ENCODE peak calls at places on chromosomes 6 and 20, in ten cellular contexts. W is thyroid gland, Y is aorta, V is SK-N-SH, P is mammary epithelial cell, H is heart right ventricle, L is spleen, B is adrenal gland, Z is tibial nerve, S is endothelial cell of umbilical vein. J is an unnamed sample. For H3K4me1 and H3K9me3, the result is how much of the 10 kb centered on the place peaks cover.

GRCh38 chr20:41617059-41617921 is 887 bp downstream of the CHD6 start:
- DNase-seq in W (peak), Y (peak), V (peak), P (peak), H (peak), L (peak), B (peak), Z (peak), S (peak), J (peak)

GRCh38 chr6:2715737-2716136 is 35.0 kb downstream of the MYLK4 start:
- DNase-seq in W (no peak), Y (no peak), V (no peak), P (no peak), H (no peak), L (no peak), B (no peak), Z (no peak), S (no peak), J (peak)

GRCh38 chr20:32610897-32611218 is 25.7 kb upstream of the NOL4L start:
- DNase-seq in W (no peak), Y (no peak), V (no peak), P (no peak), H (no peak), L (no peak), B (no peak), Z (no peak), S (no peak), J (no peak)

GRCh38 chr6:36984581-36985383 is 1.2 kb downstream of the MTCH1 start:
- DNase-seq in W (peak), Y (peak), V (peak), P (peak), H (no peak), L (no peak), B (peak), Z (peak), S (peak), J (no peak)

GRCh38 chr20:51679254-51679921 is 88.8 kb downstream of the ATP9A start:
- DNase-seq in W (no peak), Y (no peak), V (no peak), P (no peak), H (no peak), L (no peak), B (no peak), Z (no peak), S (no peak), J (no peak)

GRCh38 chr6:37182736-37183590 is 13.0 kb downstream of the PIM1 start:
- DNase-seq in W (no peak), Y (no peak), V (no peak), P (no peak), H (no peak), L (peak), B (no peak), Z (no peak), S (no peak), J (peak)

GRCh38 chr20:18679020-18679419 is 91.2 kb downstream of the DTD1 start:
- DNase-seq in W (no peak), Y (no peak), V (no peak), P (peak), H (no peak), L (no peak), B (no peak), Z (no peak), S (no peak), J (peak)

GRCh38 chr6:54083301-54083700 is 27.9 kb upstream of the MLIP start:
- DNase-seq in W (no peak), Y (no peak), V (no peak), P (no peak), H (no peak), L (no peak), B (no peak), Z (no peak), S (no peak), J (no peak)

GRCh38 chr20:31684153-31685003 is 38.3 kb downstream of the BCL2L1 start:
- DNase-seq in W (peak), Y (no peak), V (no peak), P (no peak), H (no peak), L (peak), B (no peak), Z (no peak), S (no peak), J (no peak)

GRCh38 chr6:169960003-169960344 is 208.6 kb downstream of the ERMARD start:
- DNase-seq in W (no peak), Y (peak), V (peak), P (no peak), H (no peak), L (peak), B (no peak), Z (no peak), S (no peak), J (no peak)

GRCh38 chr6:5112065-5112799 is 27.1 kb downstream of the PPP1R3G start:
- DNase-seq in W (no peak), Y (no peak), V (no peak), P (peak), H (no peak), L (no peak), B (peak), Z (no peak), S (no peak), J (no peak)

GRCh38 chr6:37501632-37502466 is 2.2 kb upstream of the CCDC167 start:
- DNase-seq in W (no peak), Y (peak), V (no peak), P (no peak), H (no peak), L (no peak), B (no peak), Z (no peak), S (no peak), J (no peak)

GRCh38 chr6:121666809-121667208 is 231.4 kb downstream of the GJA1 start:
- DNase-seq in W (no peak), Y (no peak), V (no peak), P (peak), H (no peak), L (no peak), B (peak), Z (no peak), S (peak), J (peak)

GRCh38 chr20:45959126-45959525 is 12.9 kb downstream of the ZNF335 start:
- DNase-seq in W (no peak), Y (peak), V (no peak), P (no peak), H (no peak), L (peak), B (no peak), Z (no peak), S (no peak), J (no peak)

GRCh38 chr6:39224058-39224457 is 5.2 kb downstream of the KCNK5 start:
- DNase-seq in W (peak), Y (no peak), V (no peak), P (no peak), H (no peak), L (no peak), B (no peak), Z (no peak), S (no peak), J (no peak)
- H3K4me1 ChIP-seq in W (half or more), Y (under half), V (under half), P (under half), H (under half), L (under half), B (under half), Z (half or more), S (under half), J (under half)

GRCh38 chr6:108119212-108120141 is 44.9 kb upstream of the OSTM1 start:
- DNase-seq in W (no peak), Y (no peak), V (peak), P (no peak), H (no peak), L (no peak), B (no peak), Z (no peak), S (no peak), J (no peak)

GRCh38 chr6:108116781-108117426 is 42.4 kb upstream of the OSTM1 start:
- DNase-seq in W (peak), Y (no peak), V (peak), P (no peak), H (no peak), L (no peak), B (no peak), Z (no peak), S (no peak), J (no peak)

GRCh38 chr6:108117427-108118358 is 43.2 kb upstream of the OSTM1 start:
- DNase-seq in W (peak), Y (peak), V (peak), P (peak), H (peak), L (peak), B (peak), Z (no peak), S (peak), J (peak)

GRCh38 chr6:108118791-108119211 is 44.3 kb upstream of the OSTM1 start:
- DNase-seq in W (no peak), Y (no peak), V (peak), P (no peak), H (no peak), L (no peak), B (no peak), Z (no peak), S (peak), J (no peak)

DNA sequence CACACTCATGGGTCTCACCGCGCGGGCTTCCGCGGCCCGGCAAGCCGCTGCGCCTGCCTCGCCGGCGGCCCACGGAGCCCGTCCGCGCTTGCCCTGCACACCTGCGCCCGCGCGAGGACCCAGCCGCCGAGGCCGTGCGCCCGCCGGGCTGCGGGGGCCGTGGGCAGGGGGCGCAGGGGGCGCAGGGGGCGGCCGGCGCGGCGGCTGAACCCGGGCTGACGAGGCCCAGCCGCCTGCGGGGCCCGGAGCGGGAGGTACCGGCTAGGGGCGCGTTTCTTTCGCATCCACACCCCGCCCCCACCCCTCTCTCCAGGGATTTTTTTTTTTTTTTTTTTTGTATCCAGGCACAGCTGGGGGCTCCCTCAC is 43.8 kb upstream of the OSTM1 start:
- DNase-seq in W (no peak), Y (no peak), V (peak), P (no peak), H (no peak), L (no peak), B (no peak), Z (no peak), S (no peak), J (no peak)
- H3K9me3 ChIP-seq in W (under half), Y (under half), V (under half), P (under half), H (under half), L (under half), B (under half), Z (under half), S (under half), J (under half)

DNA sequence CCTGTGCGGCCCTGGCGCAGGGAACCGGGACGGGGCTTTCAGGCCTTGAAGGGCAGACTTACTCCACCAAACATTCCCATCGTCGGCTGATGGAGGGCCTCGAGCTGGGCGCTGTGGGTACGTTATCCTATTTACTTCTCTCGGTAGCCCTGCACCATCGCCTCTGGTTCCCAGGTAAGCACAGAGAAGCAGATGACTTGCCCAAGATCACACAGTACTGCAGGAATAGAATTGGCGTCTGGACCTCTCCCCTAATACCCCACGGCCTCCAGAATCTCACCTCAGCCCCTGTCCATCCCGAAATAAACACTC is 46.4 kb downstream of the PDYN start:
- DNase-seq in W (no peak), Y (no peak), V (no peak), P (no peak), H (no peak), L (no peak), B (no peak), Z (no peak), S (no peak), J (no peak)
- H3K4me1 ChIP-seq in W (under half), Y (under half), V (under half), P (under half), H (under half), L (under half), B (under half), Z (half or more), S (under half), J (under half)

GRCh38 chr6:45212976-45213375 is 115.2 kb upstream of the RUNX2 start:
- DNase-seq in W (no peak), Y (no peak), V (no peak), P (peak), H (no peak), L (no peak), B (no peak), Z (no peak), S (peak), J (no peak)
- H3K9me3 ChIP-seq in W (under half), Y (under half), V (under half), P (under half), H (under half), L (under half), B (under half), Z (under half), S (under half), J (under half)

GRCh38 chr6:14412026-14412425 is 294.5 kb downstream of the CD83 start:
- DNase-seq in W (no peak), Y (no peak), V (no peak), P (no peak), H (no peak), L (no peak), B (no peak), Z (no peak), S (no peak), J (no peak)

GRCh38 chr6:14408491-14408890 is 290.9 kb downstream of the CD83 start:
- DNase-seq in W (no peak), Y (no peak), V (no peak), P (no peak), H (no peak), L (no peak), B (no peak), Z (no peak), S (no peak), J (no peak)

GRCh38 chr6:14401181-14401745 is 283.7 kb downstream of the CD83 start:
- DNase-seq in W (no peak), Y (no peak), V (no peak), P (no peak), H (no peak), L (no peak), B (no peak), Z (no peak), S (no peak), J (no peak)

GRCh38 chr6:14406616-14407343 is 289.2 kb downstream of the CD83 start:
- DNase-seq in W (no peak), Y (no peak), V (no peak), P (no peak), H (no peak), L (no peak), B (no peak), Z (no peak), S (no peak), J (no peak)
- H3K4me1 ChIP-seq in W (under half), Y (under half), V (under half), P (under half), H (under half), L (under half), B (under half), Z (under half), S (under half), J (under half)

DNA sequence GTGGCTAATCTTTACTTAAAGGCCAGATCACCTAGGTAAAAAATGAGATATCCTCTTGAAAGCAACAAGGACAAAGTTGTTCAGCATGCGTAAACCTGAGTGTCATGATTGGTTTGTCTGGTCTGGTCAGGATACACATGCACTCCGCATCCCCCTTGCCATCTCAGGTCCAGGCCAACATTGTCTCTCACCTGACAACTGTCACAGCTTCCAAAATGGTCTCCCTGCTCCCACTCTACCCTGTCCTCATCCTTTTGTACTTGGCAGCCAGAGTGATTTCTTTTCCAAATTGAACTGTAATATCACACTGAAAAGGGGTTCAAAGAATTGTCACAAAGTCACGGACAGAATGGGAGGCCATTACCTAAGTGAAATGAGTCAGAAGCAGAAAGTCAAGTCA is 21.1 kb upstream of the APCDD1L start:
- DNase-seq in W (no peak), Y (no peak), V (no peak), P (no peak), H (no peak), L (no peak), B (no peak), Z (no peak), S (no peak), J (no peak)
- H3K9me3 ChIP-seq in W (under half), Y (under half), V (under half), P (under half), H (under half), L (under half), B (under half), Z (under half), S (under half), J (under half)

GRCh38 chr6:30779850-30780641 is 35.7 kb upstream of the IER3 start:
- DNase-seq in W (no peak), Y (no peak), V (no peak), P (no peak), H (no peak), L (no peak), B (no peak), Z (no peak), S (no peak), J (no peak)
- H3K4me1 ChIP-seq in W (under half), Y (under half), V (under half), P (under half), H (under half), L (under half), B (under half), Z (half or more), S (under half), J (under half)

GRCh38 chr6:159313023-159313422 is 143.8 kb downstream of the FNDC1 start:
- DNase-seq in W (no peak), Y (no peak), V (peak), P (no peak), H (no peak), L (peak), B (no peak), Z (no peak), S (no peak), J (no peak)
- H3K9me3 ChIP-seq in W (under half), Y (under half), V (under half), P (under half), H (under half), L (under half), B (under half), Z (under half), S (under half), J (under half)

DNA sequence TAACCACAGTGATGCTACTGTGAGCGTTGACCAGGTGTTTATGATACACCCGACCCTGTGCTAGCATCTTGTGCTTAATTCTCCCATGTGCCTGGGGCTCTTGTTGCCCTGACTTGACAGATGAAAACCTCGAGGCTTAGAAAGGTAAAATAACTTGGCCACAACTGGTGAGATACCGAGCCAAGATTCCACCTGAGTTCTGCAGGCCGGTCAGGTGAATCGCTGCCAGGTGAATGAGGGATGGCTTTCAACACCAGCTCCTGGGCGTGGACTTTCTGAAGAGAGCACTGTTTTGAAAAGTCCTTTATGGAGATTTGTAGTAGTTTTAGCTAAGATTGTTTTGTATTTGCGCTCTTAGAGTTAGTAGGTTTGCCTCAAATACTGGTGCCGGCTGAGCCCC is 12.2 kb upstream of the ZNF831 start:
- DNase-seq in W (peak), Y (no peak), V (no peak), P (no peak), H (no peak), L (no peak), B (no peak), Z (no peak), S (no peak), J (no peak)
- H3K4me1 ChIP-seq in W (under half), Y (under half), V (under half), P (under half), H (under half), L (under half), B (under half), Z (under half), S (under half), J (under half)

GRCh38 chr6:91464201-91464600 is 877.3 kb upstream of the MAP3K7 start:
- DNase-seq in W (no peak), Y (no peak), V (no peak), P (no peak), H (no peak), L (no peak), B (no peak), Z (no peak), S (no peak), J (no peak)
- H3K9me3 ChIP-seq in W (under half), Y (under half), V (under half), P (under half), H (under half), L (under half), B (under half), Z (under half), S (under half), J (under half)